ENCODE peak calls at places on chromosomes 1 and 21, in four cellular contexts. G, E, B and M are unnamed samples.

GRCh38 chr1:17631410-17631809 is 91.9 kb downstream of the ARHGEF10L start:
- DNase-seq in B (no peak), E (no peak), G (no peak), M (no peak)

GRCh38 chr1:221845650-221846371 is 103.9 kb upstream of the DUSP10 start:
- DNase-seq in B (peak; percentile 28), G (no peak), E (peak; percentile 70), M (no peak)

GRCh38 chr1:112817555-112818373 is 102.6 kb upstream of the PPM1J start:
- DNase-seq in E (no peak), G (no peak), B (no peak), M (no peak)

GRCh38 chr1:167722152-167722869 is 529 bp downstream of the MPZL1 start:
- DNase-seq in E (no peak), G (no peak), B (peak; percentile 52), M (no peak)

GRCh38 chr1:215566556-215567490 is at the start of gene KCTD3:
- DNase-seq in G (no peak), B (peak; percentile 74), E (peak; percentile 89), M (no peak)

GRCh38 chr21:46059195-46059594 is 38.7 kb upstream of the COL6A2 start:
- DNase-seq in B (no peak), E (no peak), G (no peak), M (no peak)

GRCh38 chr1:246742396-246742795 is 18.2 kb downstream of the SCCPDH start:
- DNase-seq in G (no peak), E (no peak), B (no peak), M (no peak)

GRCh38 chr21:14922980-14923379 is 141.8 kb downstream of the NRIP1 start:
- DNase-seq in B (no peak), E (no peak), G (no peak), M (no peak)

GRCh38 chr1:196148367-196148970 is 459.8 kb downstream of the KCNT2 start:
- DNase-seq in E (no peak), B (peak; percentile 63), G (no peak), M (no peak)

GRCh38 chr1:5572794-5573193 is 419.4 kb downstream of the NPHP4 start:
- DNase-seq in B (no peak), G (no peak), E (no peak), M (no peak)
- H3K9me3 ChIP-seq in B (no peaks in the 10 kb centered on the region), G (no peaks in the 10 kb centered on the region), E (peaks cover 21% of the 10 kb centered on the region), M (no peaks in the 10 kb centered on the region)

GRCh38 chr1:49448200-49448599 is 575.6 kb downstream of the AGBL4 start:
- DNase-seq in G (no peak), B (no peak), E (no peak), M (no peak)
- H3K9me3 ChIP-seq in G (no peaks in the 10 kb centered on the region), B (peaks cover 11% of the 10 kb centered on the region), E (peaks cover 2% of the 10 kb centered on the region), M (no peaks in the 10 kb centered on the region)

GRCh38 chr21:44612669-44613229 is 870 bp downstream of the KRTAP10-8 start:
- DNase-seq in E (no peak), B (no peak), G (no peak), M (no peak)
- H3K9me3 ChIP-seq in E (peaks cover 19% of the 10 kb centered on the region), B (peaks cover 5% of the 10 kb centered on the region), G (peaks cover 7% of the 10 kb centered on the region), M (no peaks in the 10 kb centered on the region)

GRCh38 chr1:152244576-152244975 is 20.6 kb upstream of the HRNR start:
- DNase-seq in B (no peak), E (no peak), G (no peak), M (no peak)

GRCh38 chr1:152251391-152251790 is 27.4 kb upstream of the HRNR start:
- DNase-seq in E (no peak), G (no peak), B (no peak), M (no peak)

GRCh38 chr1:152252157-152252556 is 28.2 kb upstream of the HRNR start:
- DNase-seq in B (no peak), E (no peak), G (no peak), M (no peak)

DNA sequence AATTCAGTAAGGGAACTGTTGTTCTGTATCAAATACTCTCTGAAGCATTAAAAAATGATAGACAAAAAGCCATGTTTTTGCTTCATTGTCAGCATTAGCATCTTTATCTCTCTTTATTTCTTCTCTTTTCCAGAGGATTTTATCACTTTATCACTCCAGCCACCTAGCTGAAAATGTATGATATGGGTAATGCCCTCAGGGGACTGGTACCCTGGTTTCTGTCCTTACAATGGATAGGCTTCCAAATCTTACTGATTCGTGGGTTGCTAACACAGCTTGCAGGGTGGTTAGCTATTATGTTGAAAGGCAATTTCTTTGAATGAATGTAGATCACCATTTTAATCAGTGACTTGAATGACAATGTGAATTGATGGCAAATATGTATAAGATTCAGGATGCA is 23.3 kb upstream of the HRNR start:
- DNase-seq in G (no peak), B (no peak), E (no peak), M (no peak)
- H3K9me3 ChIP-seq in G (no peaks in the 10 kb centered on the region), B (no peaks in the 10 kb centered on the region), E (no peaks in the 10 kb centered on the region), M (no peaks in the 10 kb centered on the region)

GRCh38 chr1:9807541-9807940 is 16.2 kb downstream of the CLSTN1 start:
- DNase-seq in G (no peak), E (no peak), B (no peak), M (no peak)
- H3K9me3 ChIP-seq in G (no peaks in the 10 kb centered on the region), E (no peaks in the 10 kb centered on the region), B (no peaks in the 10 kb centered on the region), M (no peaks in the 10 kb centered on the region)

DNA sequence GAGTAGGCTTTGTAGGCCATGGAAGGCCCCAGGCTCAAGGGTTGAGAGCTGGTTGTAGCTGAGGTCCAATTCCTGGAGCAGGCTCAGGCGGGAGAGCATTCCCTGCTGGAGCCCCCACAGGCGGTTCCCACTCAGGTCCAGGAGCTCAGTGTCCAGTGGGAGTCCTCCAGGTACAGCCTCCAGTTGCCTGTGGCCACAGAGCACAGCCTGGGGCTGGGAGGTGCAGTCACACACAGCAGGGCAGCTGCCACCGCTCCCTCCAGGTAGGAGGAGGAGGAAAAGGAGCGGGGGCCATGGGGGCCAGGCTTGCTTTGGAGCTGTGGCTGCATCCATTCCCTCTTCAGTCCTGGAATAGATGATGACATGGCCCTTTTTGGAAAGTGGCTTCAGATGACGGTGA is 2.8 kb downstream of the LINGO4 start:
- DNase-seq in G (no peak), B (no peak), E (no peak), M (no peak)
- H3K9me3 ChIP-seq in G (no peaks in the 10 kb centered on the region), B (no peaks in the 10 kb centered on the region), E (no peaks in the 10 kb centered on the region), M (no peaks in the 10 kb centered on the region)

GRCh38 chr1:179476484-179476883 is 99.3 kb downstream of the NPHS2 start:
- DNase-seq in B (no peak), E (no peak), G (no peak), M (no peak)
- H3K9me3 ChIP-seq in B (no peaks in the 10 kb centered on the region), E (peaks cover 53% of the 10 kb centered on the region), G (peaks cover 6% of the 10 kb centered on the region), M (no peaks in the 10 kb centered on the region)

DNA sequence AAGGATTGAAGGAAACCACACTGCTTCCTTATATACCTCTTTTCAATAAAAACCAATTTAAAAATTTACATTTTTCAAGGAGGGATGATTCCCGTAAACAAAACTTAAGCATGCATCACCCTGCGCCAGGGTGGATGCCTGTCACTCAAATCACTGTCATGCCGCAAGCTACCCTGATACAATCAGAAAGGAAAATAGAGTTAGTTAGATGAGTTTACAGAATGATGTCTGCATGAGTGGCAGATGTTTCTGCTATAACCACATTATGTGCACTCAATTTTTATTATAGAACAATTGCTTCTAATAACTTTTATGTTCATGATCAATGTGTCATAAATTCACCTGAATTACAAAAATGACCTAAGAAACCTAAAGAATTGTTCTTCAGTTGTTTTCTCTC is 123.4 kb upstream of the ADGRL4 start:
- DNase-seq in B (no peak), G (no peak), E (no peak), M (no peak)
- H3K9me3 ChIP-seq in B (no peaks in the 10 kb centered on the region), G (no peaks in the 10 kb centered on the region), E (no peaks in the 10 kb centered on the region), M (no peaks in the 10 kb centered on the region)

GRCh38 chr21:24160528-24160927 is 1446.8 kb downstream of the MRPL39 start:
- DNase-seq in B (no peak), G (no peak), E (no peak), M (no peak)
- H3K9me3 ChIP-seq in B (no peaks in the 10 kb centered on the region), G (no peaks in the 10 kb centered on the region), E (no peaks in the 10 kb centered on the region), M (no peaks in the 10 kb centered on the region)